ENCODE peak calls at places on chromosomes 6 and 20, in ten cellular contexts. One of them, this sample, is unnamed.

GRCh38 chr6:16318538-16318937 is 80.2 kb downstream of the GMPR start:
- DNase-seq in HCT116: no peak
- DNase-seq in cardiac fibroblast: peak; percentile 38
- DNase-seq in RWPE1: peak; percentile 17
- DNase-seq in tibial artery: peak; percentile 72
- DNase-seq in suprapubic skin: no peak
- DNase-seq in AG09309: no peak
- DNase-seq in fibroblast of lung: peak; percentile 78
- DNase-seq in thoracic aorta: peak; percentile 59
- DNase-seq in fibroblast of the aortic adventitia: peak; percentile 90
- DNase-seq in this sample: peak; percentile 51

GRCh38 chr20:45338121-45339030 is 9.8 kb downstream of the SDC4 start:
- DNase-seq in HCT116: no peak
- DNase-seq in cardiac fibroblast: no peak
- DNase-seq in RWPE1: no peak
- DNase-seq in tibial artery: peak; percentile 29
- DNase-seq in suprapubic skin: no peak
- DNase-seq in AG09309: no peak
- DNase-seq in fibroblast of lung: peak; percentile 47
- DNase-seq in thoracic aorta: no peak
- DNase-seq in fibroblast of the aortic adventitia: no peak
- DNase-seq in this sample: no peak

GRCh38 chr6:109595998-109596397 is 95.0 kb downstream of the AK9 start:
- DNase-seq in HCT116: peak; percentile 18
- DNase-seq in cardiac fibroblast: peak; percentile 37
- DNase-seq in RWPE1: peak; percentile 8
- DNase-seq in tibial artery: no peak
- DNase-seq in suprapubic skin: no peak
- DNase-seq in AG09309: peak; percentile 27
- DNase-seq in fibroblast of lung: peak; percentile 33
- DNase-seq in thoracic aorta: no peak
- DNase-seq in fibroblast of the aortic adventitia: peak; percentile 53
- DNase-seq in this sample: peak; percentile 35

GRCh38 chr6:105431226-105431625 is 28.3 kb upstream of the PREP start:
- DNase-seq in HCT116: peak; percentile 51
- DNase-seq in cardiac fibroblast: peak; percentile 71
- DNase-seq in RWPE1: peak; percentile 46
- DNase-seq in tibial artery: no peak
- DNase-seq in suprapubic skin: no peak
- DNase-seq in AG09309: no peak
- DNase-seq in fibroblast of lung: peak; percentile 70
- DNase-seq in thoracic aorta: no peak
- DNase-seq in fibroblast of the aortic adventitia: peak; percentile 82
- DNase-seq in this sample: no peak

GRCh38 chr20:23244916-23245552 is 105.6 kb upstream of the NXT1 start:
- DNase-seq in HCT116: no peak
- DNase-seq in cardiac fibroblast: no peak
- DNase-seq in RWPE1: no peak
- DNase-seq in tibial artery: no peak
- DNase-seq in suprapubic skin: no peak
- DNase-seq in AG09309: no peak
- DNase-seq in fibroblast of lung: no peak
- DNase-seq in thoracic aorta: no peak
- DNase-seq in fibroblast of the aortic adventitia: no peak
- DNase-seq in this sample: no peak

GRCh38 chr6:18186033-18186432 is 30.8 kb downstream of the KDM1B start:
- DNase-seq in HCT116: no peak
- DNase-seq in cardiac fibroblast: peak; percentile 40
- DNase-seq in RWPE1: no peak
- DNase-seq in tibial artery: no peak
- DNase-seq in suprapubic skin: no peak
- DNase-seq in AG09309: no peak
- DNase-seq in fibroblast of lung: no peak
- DNase-seq in thoracic aorta: no peak
- DNase-seq in fibroblast of the aortic adventitia: no peak
- DNase-seq in this sample: no peak

GRCh38 chr6:70686548-70687133 is 19.0 kb downstream of the SMAP1 start:
- DNase-seq in HCT116: no peak
- DNase-seq in cardiac fibroblast: peak; percentile 59
- DNase-seq in RWPE1: peak; percentile 25
- DNase-seq in tibial artery: no peak
- DNase-seq in suprapubic skin: no peak
- DNase-seq in AG09309: no peak
- DNase-seq in fibroblast of lung: peak; percentile 69
- DNase-seq in thoracic aorta: no peak
- DNase-seq in fibroblast of the aortic adventitia: peak; percentile 72
- DNase-seq in this sample: no peak

GRCh38 chr20:23146111-23146640 is 60.1 kb upstream of the CD93 start:
- DNase-seq in HCT116: no peak
- DNase-seq in cardiac fibroblast: no peak
- DNase-seq in RWPE1: no peak
- DNase-seq in tibial artery: peak; percentile 39
- DNase-seq in suprapubic skin: no peak
- DNase-seq in AG09309: no peak
- DNase-seq in fibroblast of lung: no peak
- DNase-seq in thoracic aorta: no peak
- DNase-seq in fibroblast of the aortic adventitia: peak; percentile 32
- DNase-seq in this sample: no peak

GRCh38 chr6:56573624-56574023 is 69.1 kb downstream of the DST start:
- DNase-seq in HCT116: no peak
- DNase-seq in cardiac fibroblast: peak; percentile 16
- DNase-seq in RWPE1: no peak
- DNase-seq in tibial artery: no peak
- DNase-seq in suprapubic skin: no peak
- DNase-seq in AG09309: no peak
- DNase-seq in fibroblast of lung: peak; percentile 20
- DNase-seq in thoracic aorta: no peak
- DNase-seq in fibroblast of the aortic adventitia: peak; percentile 23
- DNase-seq in this sample: no peak

GRCh38 chr6:56573142-56573541 is 69.5 kb downstream of the DST start:
- DNase-seq in HCT116: no peak
- DNase-seq in cardiac fibroblast: no peak
- DNase-seq in RWPE1: no peak
- DNase-seq in tibial artery: no peak
- DNase-seq in suprapubic skin: no peak
- DNase-seq in AG09309: no peak
- DNase-seq in fibroblast of lung: peak; percentile 38
- DNase-seq in thoracic aorta: no peak
- DNase-seq in fibroblast of the aortic adventitia: no peak
- DNase-seq in this sample: no peak

GRCh38 chr6:56571605-56572004 is 71.1 kb downstream of the DST start:
- DNase-seq in HCT116: no peak
- DNase-seq in cardiac fibroblast: no peak
- DNase-seq in RWPE1: no peak
- DNase-seq in tibial artery: no peak
- DNase-seq in suprapubic skin: no peak
- DNase-seq in AG09309: no peak
- DNase-seq in fibroblast of lung: no peak
- DNase-seq in thoracic aorta: no peak
- DNase-seq in fibroblast of the aortic adventitia: no peak
- DNase-seq in this sample: no peak

GRCh38 chr6:56574292-56574691 is 68.4 kb downstream of the DST start:
- DNase-seq in HCT116: no peak
- DNase-seq in cardiac fibroblast: no peak
- DNase-seq in RWPE1: no peak
- DNase-seq in tibial artery: no peak
- DNase-seq in suprapubic skin: no peak
- DNase-seq in AG09309: no peak
- DNase-seq in fibroblast of lung: no peak
- DNase-seq in thoracic aorta: no peak
- DNase-seq in fibroblast of the aortic adventitia: no peak
- DNase-seq in this sample: no peak

GRCh38 chr6:56570434-56571359 is 72.0 kb downstream of the DST start:
- DNase-seq in HCT116: no peak
- DNase-seq in cardiac fibroblast: peak; percentile 51
- DNase-seq in RWPE1: peak; percentile 29
- DNase-seq in tibial artery: no peak
- DNase-seq in suprapubic skin: no peak
- DNase-seq in AG09309: no peak
- DNase-seq in fibroblast of lung: peak; percentile 50
- DNase-seq in thoracic aorta: no peak
- DNase-seq in fibroblast of the aortic adventitia: peak; percentile 47
- DNase-seq in this sample: peak; percentile 4
- TF ChIP-seq CTCF in HCT116: peak; percentile 24
- TF ChIP-seq CTCF in cardiac fibroblast: peak; percentile 59
- TF ChIP-seq CTCF in RWPE1: peak; percentile 55
- TF ChIP-seq CTCF in tibial artery: peak; percentile 64
- TF ChIP-seq CTCF in suprapubic skin: peak; percentile 49
- TF ChIP-seq CTCF in AG09309: peak; percentile 61
- TF ChIP-seq CTCF in fibroblast of lung: peak; percentile 33
- TF ChIP-seq CTCF in thoracic aorta: peak; percentile 62
- TF ChIP-seq CTCF in fibroblast of the aortic adventitia: peak; percentile 63
- TF ChIP-seq CTCF in this sample: peak; percentile 52

GRCh38 chr6:96466149-96466863 is 55.3 kb upstream of the UFL1 start:
- DNase-seq in HCT116: no peak
- DNase-seq in cardiac fibroblast: no peak
- DNase-seq in RWPE1: no peak
- DNase-seq in tibial artery: no peak
- DNase-seq in suprapubic skin: no peak
- DNase-seq in AG09309: no peak
- DNase-seq in fibroblast of lung: no peak
- DNase-seq in thoracic aorta: no peak
- DNase-seq in fibroblast of the aortic adventitia: no peak
- DNase-seq in this sample: peak; percentile 11

GRCh38 chr6:96468281-96468680 is 53.3 kb upstream of the UFL1 start:
- DNase-seq in HCT116: no peak
- DNase-seq in cardiac fibroblast: no peak
- DNase-seq in RWPE1: no peak
- DNase-seq in tibial artery: no peak
- DNase-seq in suprapubic skin: no peak
- DNase-seq in AG09309: no peak
- DNase-seq in fibroblast of lung: no peak
- DNase-seq in thoracic aorta: no peak
- DNase-seq in fibroblast of the aortic adventitia: no peak
- DNase-seq in this sample: no peak

GRCh38 chr6:96468681-96469224 is 52.9 kb upstream of the UFL1 start:
- DNase-seq in HCT116: no peak
- DNase-seq in cardiac fibroblast: peak; percentile 1
- DNase-seq in RWPE1: no peak
- DNase-seq in tibial artery: no peak
- DNase-seq in suprapubic skin: no peak
- DNase-seq in AG09309: no peak
- DNase-seq in fibroblast of lung: no peak
- DNase-seq in thoracic aorta: no peak
- DNase-seq in fibroblast of the aortic adventitia: no peak
- DNase-seq in this sample: no peak

GRCh38 chr6:96467814-96468213 is 53.8 kb upstream of the UFL1 start:
- DNase-seq in HCT116: no peak
- DNase-seq in cardiac fibroblast: no peak
- DNase-seq in RWPE1: no peak
- DNase-seq in tibial artery: no peak
- DNase-seq in suprapubic skin: no peak
- DNase-seq in AG09309: no peak
- DNase-seq in fibroblast of lung: no peak
- DNase-seq in thoracic aorta: no peak
- DNase-seq in fibroblast of the aortic adventitia: no peak
- DNase-seq in this sample: no peak

DNA sequence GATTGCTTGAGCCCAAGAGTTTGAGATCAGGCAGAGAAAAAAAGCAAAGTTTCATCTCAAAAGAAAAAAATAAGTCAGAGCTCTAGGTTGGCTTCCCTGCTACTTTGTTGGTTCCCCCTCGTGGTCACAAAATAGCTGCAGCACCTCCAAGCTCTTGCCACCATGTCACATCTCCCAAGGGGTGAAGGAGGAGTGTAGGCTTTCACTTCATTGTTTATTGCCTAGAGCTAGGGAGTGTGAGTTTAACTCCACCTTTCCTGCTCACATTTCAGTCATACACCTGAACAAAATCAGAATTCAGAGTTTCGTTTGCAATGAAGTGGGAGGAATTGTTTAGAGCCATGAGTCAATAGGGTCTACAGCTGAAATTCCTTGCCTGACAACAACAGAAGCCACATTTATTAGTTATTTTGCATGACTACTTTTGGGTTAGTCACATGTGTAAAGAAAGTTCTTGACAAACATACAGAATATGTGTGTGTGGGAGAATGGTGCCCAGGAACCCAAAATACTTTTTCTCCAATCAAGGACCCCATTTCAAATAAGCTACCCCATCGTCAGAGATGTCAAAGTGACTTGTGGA is 56.2 kb upstream of the UFL1 start:
- DNase-seq in HCT116: no peak
- DNase-seq in cardiac fibroblast: no peak
- DNase-seq in RWPE1: no peak
- DNase-seq in tibial artery: no peak
- DNase-seq in suprapubic skin: no peak
- DNase-seq in AG09309: no peak
- DNase-seq in fibroblast of lung: no peak
- DNase-seq in thoracic aorta: no peak
- DNase-seq in fibroblast of the aortic adventitia: no peak
- DNase-seq in this sample: peak; percentile 12
- TF ChIP-seq CTCF in HCT116: no peak
- TF ChIP-seq CTCF in cardiac fibroblast: no peak
- TF ChIP-seq CTCF in RWPE1: no peak
- TF ChIP-seq CTCF in tibial artery: no peak
- TF ChIP-seq CTCF in suprapubic skin: no peak
- TF ChIP-seq CTCF in AG09309: no peak
- TF ChIP-seq CTCF in fibroblast of lung: no peak
- TF ChIP-seq CTCF in thoracic aorta: no peak
- TF ChIP-seq CTCF in fibroblast of the aortic adventitia: no peak
- TF ChIP-seq CTCF in this sample: no peak

DNA sequence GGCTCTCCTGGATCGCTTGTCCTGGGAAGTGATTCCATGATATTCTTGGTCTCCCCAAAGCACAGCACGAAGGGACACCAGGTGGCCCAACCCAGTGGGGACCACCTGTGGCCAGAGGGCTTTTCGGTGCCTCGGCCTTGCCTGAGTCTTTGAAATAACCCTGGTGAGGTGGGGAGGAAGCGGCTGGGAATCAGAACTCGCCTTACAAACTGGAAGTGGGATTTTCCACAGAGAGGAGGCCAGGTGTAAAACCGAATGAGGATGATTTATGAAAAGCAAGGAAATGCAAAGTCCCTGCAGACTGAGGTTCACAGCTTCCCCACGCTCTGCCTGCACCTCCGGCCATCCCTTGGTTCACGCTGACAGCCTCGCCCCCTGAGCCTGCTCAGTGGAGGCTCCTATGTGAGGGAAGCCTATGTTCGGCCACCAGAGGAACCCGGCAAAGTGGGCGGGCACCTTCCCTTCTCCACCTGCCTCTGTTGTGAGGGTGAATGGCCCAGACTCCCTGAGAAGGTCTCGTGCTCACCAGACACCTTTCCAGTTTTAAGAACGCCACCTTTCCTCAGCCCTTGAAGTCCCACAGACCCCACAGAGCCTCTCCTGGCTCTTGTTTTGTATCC is 133.8 kb upstream of the CST7 start:
- DNase-seq in HCT116: no peak
- DNase-seq in cardiac fibroblast: no peak
- DNase-seq in RWPE1: no peak
- DNase-seq in tibial artery: no peak
- DNase-seq in suprapubic skin: no peak
- DNase-seq in AG09309: no peak
- DNase-seq in fibroblast of lung: no peak
- DNase-seq in thoracic aorta: no peak
- DNase-seq in fibroblast of the aortic adventitia: no peak
- DNase-seq in this sample: no peak
- TF ChIP-seq CTCF in HCT116: no peak
- TF ChIP-seq CTCF in cardiac fibroblast: no peak
- TF ChIP-seq CTCF in RWPE1: no peak
- TF ChIP-seq CTCF in tibial artery: no peak
- TF ChIP-seq CTCF in suprapubic skin: no peak
- TF ChIP-seq CTCF in AG09309: no peak
- TF ChIP-seq CTCF in fibroblast of lung: no peak
- TF ChIP-seq CTCF in thoracic aorta: no peak
- TF ChIP-seq CTCF in fibroblast of the aortic adventitia: no peak
- TF ChIP-seq CTCF in this sample: no peak

GRCh38 chr6:10404799-10405524 is 9.9 kb downstream of the TFAP2A start:
- DNase-seq in HCT116: no peak
- DNase-seq in cardiac fibroblast: no peak
- DNase-seq in RWPE1: peak; percentile 9
- DNase-seq in tibial artery: no peak
- DNase-seq in suprapubic skin: no peak
- DNase-seq in AG09309: no peak
- DNase-seq in fibroblast of lung: no peak
- DNase-seq in thoracic aorta: no peak
- DNase-seq in fibroblast of the aortic adventitia: no peak
- DNase-seq in this sample: no peak

GRCh38 chr6:10402648-10403311 is 12.1 kb downstream of the TFAP2A start:
- DNase-seq in HCT116: no peak
- DNase-seq in cardiac fibroblast: no peak
- DNase-seq in RWPE1: no peak
- DNase-seq in tibial artery: no peak
- DNase-seq in suprapubic skin: no peak
- DNase-seq in AG09309: no peak
- DNase-seq in fibroblast of lung: no peak
- DNase-seq in thoracic aorta: no peak
- DNase-seq in fibroblast of the aortic adventitia: no peak
- DNase-seq in this sample: no peak

GRCh38 chr6:10403385-10404106 is 11.3 kb downstream of the TFAP2A start:
- DNase-seq in HCT116: no peak
- DNase-seq in cardiac fibroblast: peak; percentile 65
- DNase-seq in RWPE1: peak; percentile 89
- DNase-seq in tibial artery: no peak
- DNase-seq in suprapubic skin: no peak
- DNase-seq in AG09309: peak; percentile 87
- DNase-seq in fibroblast of lung: peak; percentile 36
- DNase-seq in thoracic aorta: no peak
- DNase-seq in fibroblast of the aortic adventitia: peak; percentile 92
- DNase-seq in this sample: no peak

GRCh38 chr6:10406556-10406955 is 8.3 kb downstream of the TFAP2A start:
- DNase-seq in HCT116: no peak
- DNase-seq in cardiac fibroblast: no peak
- DNase-seq in RWPE1: peak; percentile 30
- DNase-seq in tibial artery: no peak
- DNase-seq in suprapubic skin: no peak
- DNase-seq in AG09309: no peak
- DNase-seq in fibroblast of lung: no peak
- DNase-seq in thoracic aorta: no peak
- DNase-seq in fibroblast of the aortic adventitia: no peak
- DNase-seq in this sample: no peak

DNA sequence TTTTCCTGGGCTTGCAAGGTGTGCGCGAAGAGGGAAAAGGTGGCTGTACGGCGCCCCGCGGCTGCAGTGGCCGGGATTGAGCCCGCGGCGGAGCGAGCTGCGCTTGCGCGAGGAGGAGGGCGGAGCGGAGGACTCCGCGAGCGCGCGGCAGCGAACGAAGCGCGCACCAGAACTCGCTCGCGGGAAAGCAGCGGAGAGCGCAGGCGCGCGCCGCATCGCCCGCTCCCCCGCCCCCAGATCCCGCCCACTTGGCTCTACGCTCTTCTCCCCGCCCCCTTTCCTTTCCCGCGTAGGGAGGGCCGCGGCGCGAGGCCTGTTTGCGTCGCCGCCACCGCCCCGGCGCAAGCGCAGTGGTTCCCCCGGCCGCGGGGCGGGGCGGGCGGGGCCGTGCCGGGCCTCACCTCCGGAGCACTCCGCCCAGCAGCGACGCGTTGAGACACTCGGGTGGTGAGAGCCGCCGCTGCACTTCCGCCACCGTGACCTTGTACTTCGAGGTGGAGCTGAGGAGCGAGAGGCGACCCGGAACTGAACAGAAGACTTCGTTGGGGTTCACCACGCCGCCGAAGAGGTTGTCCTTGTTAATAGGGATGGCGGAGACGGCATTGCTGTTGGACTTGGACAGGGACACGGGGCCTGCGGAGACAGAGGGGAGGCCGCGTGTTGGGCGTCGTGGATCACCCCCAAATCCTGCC is 10.6 kb downstream of the TFAP2A start:
- DNase-seq in HCT116: peak; percentile 92
- DNase-seq in cardiac fibroblast: peak; percentile 97
- DNase-seq in RWPE1: peak; percentile 94
- DNase-seq in tibial artery: peak; percentile 94
- DNase-seq in suprapubic skin: peak; percentile 94
- DNase-seq in AG09309: peak; percentile 85
- DNase-seq in fibroblast of lung: peak; percentile 92
- DNase-seq in thoracic aorta: no peak
- DNase-seq in fibroblast of the aortic adventitia: peak; percentile 94
- DNase-seq in this sample: peak; percentile 92
- TF ChIP-seq CTCF in HCT116: peak; percentile 48
- TF ChIP-seq CTCF in cardiac fibroblast: no peak
- TF ChIP-seq CTCF in RWPE1: peak; percentile 58
- TF ChIP-seq CTCF in tibial artery: no peak
- TF ChIP-seq CTCF in suprapubic skin: no peak
- TF ChIP-seq CTCF in AG09309: peak; percentile 49
- TF ChIP-seq CTCF in fibroblast of lung: peak; percentile 35
- TF ChIP-seq CTCF in thoracic aorta: peak; percentile 18
- TF ChIP-seq CTCF in fibroblast of the aortic adventitia: peak; percentile 58
- TF ChIP-seq CTCF in this sample: no peak

This sample was measured in activated CD8-positive, alpha-beta T cell treated with anti-CD3 and anti-CD28 coated beads for 36 hours.